ENCODE peak calls at places on chromosomes 4 and X, in four cellular contexts. C is naive thymus-derived CD4-positive, alpha-beta T cell; H is tibial nerve; G is astrocyte of the spinal cord. O is an unnamed sample.

GRCh38 chr4:89860971-89861370 is 24.0 kb upstream of the SNCA start:
- DNase-seq in C (no peak), H (no peak), G (no peak), O (no peak)

GRCh38 chr4:176309772-176310171 is 10.0 kb upstream of the SPCS3 start:
- DNase-seq in C (no peak), H (no peak), G (no peak), O (no peak)

GRCh38 chr4:52094746-52095145 is 43.6 kb downstream of the SPATA18 start:
- DNase-seq in C (no peak), H (no peak), G (no peak), O (no peak)

GRCh38 chr4:17309567-17310268 is 202.2 kb downstream of the QDPR start:
- DNase-seq in C (no peak), H (no peak), G (peak), O (no peak)

GRCh38 chrX:56600141-56600540 is 36.7 kb downstream of the UBQLN2 start:
- DNase-seq in C (no peak), H (no peak), G (no peak), O (no peak)

GRCh38 chr4:8120518-8120917 is 38.1 kb downstream of the ABLIM2 start:
- DNase-seq in C (no peak), H (no peak), G (no peak), O (peak)

GRCh38 chr4:99811850-99812249 is 4.8 kb upstream of the DAPP1 start:
- DNase-seq in C (no peak), H (no peak), G (peak), O (no peak)

GRCh38 chr4:83498187-83498586 is 13.3 kb upstream of the ABRAXAS1 start:
- DNase-seq in C (no peak), H (no peak), G (no peak), O (no peak)

GRCh38 chr4:1808396-1808795 is 15.3 kb downstream of the FGFR3 start:
- DNase-seq in C (no peak), H (no peak), G (no peak), O (no peak)

GRCh38 chr4:40718571-40718970 is 31.2 kb upstream of the NSUN7 start:
- DNase-seq in C (no peak), H (no peak), G (no peak), O (peak)

GRCh38 chrX:67543818-67544217 is at the start of gene AR:
- DNase-seq in C (no peak), H (peak), G (peak), O (peak)

GRCh38 chr4:30396772-30397475 is 323.2 kb upstream of the PCDH7 start:
- DNase-seq in C (no peak), H (no peak), G (peak), O (no peak)

DNA sequence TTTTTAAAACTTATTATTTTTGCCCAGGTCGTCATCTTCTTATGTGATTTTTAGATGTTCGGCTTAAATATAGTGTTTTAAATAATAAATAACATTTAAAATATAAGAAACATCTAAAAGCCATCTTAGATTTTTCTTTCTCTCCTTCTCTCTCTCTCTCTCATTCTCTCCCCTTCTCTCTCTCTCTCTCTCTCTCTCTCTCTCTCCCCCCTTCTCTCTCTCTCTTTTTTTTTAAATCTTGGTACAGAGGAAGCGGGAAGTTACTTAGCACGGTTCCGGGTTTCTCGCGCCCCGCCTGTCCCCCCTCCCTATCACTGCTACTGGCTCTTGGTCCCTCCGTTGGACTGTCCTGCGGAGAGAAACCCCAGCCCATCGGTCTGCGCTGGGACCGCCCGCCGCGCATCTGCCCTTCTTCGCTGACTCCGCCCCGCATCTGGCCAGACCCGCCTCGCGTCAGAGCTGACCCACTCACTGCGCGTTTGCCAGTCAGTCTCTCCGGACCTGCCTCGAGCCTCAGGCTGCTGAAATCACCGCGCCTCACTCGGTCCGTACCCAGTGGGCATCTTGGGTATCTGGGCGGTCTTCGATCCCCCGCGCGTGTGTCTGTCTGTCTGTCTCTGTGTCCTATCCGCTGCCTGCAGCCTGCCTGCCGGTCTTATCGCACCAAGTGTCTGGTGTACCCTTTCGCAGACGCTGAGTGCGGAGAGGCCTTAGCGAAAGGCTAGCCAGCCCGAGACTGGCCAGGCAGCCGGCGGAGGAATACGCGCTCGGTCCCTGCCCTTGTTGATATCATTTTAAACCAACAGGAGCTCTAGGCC is at the start of gene PABPC5:
- DNase-seq in C (no peak), H (peak), G (peak), O (peak)
- H3K4me3 ChIP-seq in C (no peak), H (peak), G (peak), O (peak)

DNA sequence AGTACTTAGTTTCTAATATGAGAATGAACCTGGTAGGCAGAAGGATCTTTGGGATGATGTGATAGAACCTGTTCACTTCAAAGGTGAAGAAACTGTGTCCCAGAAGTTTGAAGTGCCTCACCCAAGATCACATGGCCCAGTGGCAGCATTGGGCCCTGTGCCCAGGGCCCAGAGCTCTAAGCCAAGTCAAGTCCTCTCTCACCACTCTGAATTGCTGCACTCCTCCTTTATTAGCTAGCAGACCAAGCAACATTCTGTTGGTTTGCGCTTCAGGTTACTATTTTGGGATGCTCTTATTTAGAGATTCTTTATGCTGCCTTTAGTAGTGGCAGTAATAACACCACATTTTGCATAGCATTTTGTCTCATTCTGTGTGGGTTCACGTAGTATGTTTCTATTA is 82.7 kb downstream of the PARM1 start:
- DNase-seq in C (no peak), H (no peak), G (no peak), O (no peak)
- H3K4me3 ChIP-seq in C (no peak), H (no peak), G (no peak), O (no peak)

GRCh38 chr4:112889199-112889598 is 160.3 kb upstream of the ANK2 start:
- DNase-seq in C (no peak), H (no peak), G (no peak), O (no peak)
- H3K4me3 ChIP-seq in C (no peak), H (peak), G (no peak), O (no peak)

DNA sequence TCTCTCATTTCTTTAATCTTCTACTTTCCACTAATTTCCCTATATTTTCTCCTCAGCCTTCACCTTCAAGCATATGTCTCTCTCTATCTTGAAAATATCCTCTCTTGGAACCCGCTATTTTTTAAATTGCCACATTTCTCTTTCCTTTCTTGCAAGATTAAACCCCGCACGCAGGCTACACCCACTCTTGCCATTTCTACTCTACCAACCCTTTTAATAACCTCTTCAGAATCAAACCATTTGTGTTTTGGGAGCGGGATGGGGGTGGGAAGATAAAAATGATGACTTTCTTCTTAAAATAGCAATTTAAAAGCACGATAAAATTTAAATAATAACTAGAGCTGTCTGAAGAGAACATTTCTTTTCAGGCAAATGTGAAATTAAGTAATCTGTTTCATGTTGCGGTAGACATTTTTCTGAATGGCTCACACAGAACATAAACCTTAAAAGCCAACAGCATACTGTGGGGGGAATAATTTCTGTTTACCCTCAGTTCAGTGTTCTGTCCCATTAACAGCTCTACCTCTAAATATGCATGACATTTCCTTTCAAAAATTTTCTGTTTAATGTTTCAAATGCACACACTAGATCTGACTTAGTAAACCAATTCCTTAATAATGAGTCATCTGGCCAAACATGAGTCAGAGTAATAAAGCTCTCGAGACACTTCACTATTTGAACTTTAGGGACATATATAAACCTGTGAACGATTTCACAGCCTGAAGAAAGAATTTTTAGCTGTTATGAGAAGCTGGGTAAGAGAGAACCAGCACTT is 20.5 kb downstream of the ARSJ start:
- DNase-seq in C (no peak), H (no peak), G (peak), O (no peak)
- H3K4me3 ChIP-seq in C (no peak), H (no peak), G (no peak), O (no peak)

DNA sequence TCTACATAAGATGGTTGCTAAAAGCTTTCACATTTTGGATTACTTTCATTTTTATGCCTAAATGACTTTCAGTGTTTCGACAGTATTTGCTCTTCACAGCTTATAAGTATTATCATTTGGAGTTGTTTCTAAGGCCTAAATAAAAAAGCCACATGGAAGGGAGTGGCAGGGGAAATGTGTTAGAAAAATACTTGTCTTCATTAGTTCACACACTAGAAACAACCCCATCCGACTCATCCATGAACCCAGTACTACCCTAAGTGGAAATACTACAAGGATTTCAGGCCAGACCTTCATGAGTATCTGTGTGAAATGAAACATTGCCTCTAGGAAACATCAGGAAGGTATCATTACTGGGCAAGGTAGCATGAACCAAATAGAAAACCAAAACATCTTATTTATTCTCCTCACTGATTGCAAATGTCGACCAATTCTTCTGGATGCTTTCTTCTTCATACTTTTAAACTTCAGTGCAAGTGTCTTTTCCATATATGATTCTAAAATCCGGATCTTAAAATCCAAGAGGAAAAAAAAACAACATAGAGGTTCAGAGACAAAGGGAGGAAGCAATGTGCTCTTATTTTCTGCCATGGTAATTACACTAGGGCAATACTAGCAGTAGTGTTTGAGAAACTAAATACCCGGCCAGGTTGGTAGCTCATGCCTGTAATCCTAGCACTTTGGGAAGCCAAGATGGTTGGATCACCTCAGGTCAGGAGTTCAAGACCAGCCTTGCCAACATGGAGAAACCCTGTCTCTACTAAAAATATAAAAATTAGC is 349.4 kb downstream of the ARHGAP24 start:
- DNase-seq in C (no peak), H (no peak), G (peak), O (no peak)
- H3K4me3 ChIP-seq in C (no peak), H (no peak), G (no peak), O (no peak)

GRCh38 chrX:140317462-140317861 is 187.4 kb downstream of the SOX3 start:
- DNase-seq in C (no peak), H (no peak), G (no peak), O (peak)
- H3K4me3 ChIP-seq in C (no peak), H (no peak), G (no peak), O (no peak)

GRCh38 chrX:153884136-153885076 is 1.6 kb downstream of the L1CAM start:
- DNase-seq in C (no peak), H (no peak), G (no peak), O (no peak)

GRCh38 chrX:153885968-153886903 is at the start of gene L1CAM:
- DNase-seq in C (no peak), H (no peak), G (no peak), O (peak)

GRCh38 chrX:153886915-153887314 is 942 bp upstream of the L1CAM start:
- DNase-seq in C (no peak), H (no peak), G (no peak), O (no peak)

GRCh38 chrX:153883163-153883843 is 2.7 kb downstream of the L1CAM start:
- DNase-seq in C (no peak), H (no peak), G (no peak), O (no peak)

DNA sequence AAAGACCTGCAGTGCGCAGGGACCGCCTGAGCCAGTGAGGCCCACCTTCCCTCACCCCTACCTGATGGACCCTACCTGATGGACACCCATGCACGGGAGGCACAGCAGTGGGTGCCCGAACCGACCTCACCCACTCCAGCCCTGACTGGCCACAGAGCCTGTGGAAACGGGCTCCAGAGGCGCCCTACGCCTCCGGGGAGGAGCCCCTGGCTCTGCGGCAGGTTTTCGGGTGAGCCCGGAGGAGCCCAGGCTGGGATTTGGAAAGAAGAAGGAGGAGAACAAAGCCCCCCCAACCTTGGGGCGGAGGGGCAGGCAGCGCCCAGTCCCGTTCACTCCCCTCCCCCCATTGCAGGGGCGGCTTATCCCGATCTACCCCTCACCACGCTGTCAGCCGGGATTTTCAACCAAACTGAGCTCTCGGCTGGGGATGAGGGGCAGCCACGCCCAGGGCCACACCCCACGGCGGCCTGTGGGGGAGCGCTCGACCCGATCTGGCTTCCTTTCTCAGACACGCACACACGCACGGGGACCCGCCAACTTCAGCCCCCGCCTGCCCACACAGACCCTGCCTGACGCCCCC is 675 bp downstream of the L1CAM start:
- DNase-seq in C (no peak), H (no peak), G (no peak), O (peak)
- H3K4me3 ChIP-seq in C (no peak), H (peak), G (no peak), O (peak)

GRCh38 chr4:113049421-113050355 is at the start of gene ANK2:
- DNase-seq in C (no peak), H (no peak), G (peak), O (peak)
- H3K4me3 ChIP-seq in C (no peak), H (peak), G (peak), O (no peak)

GRCh38 chrX:19556202-19556601 is 40.9 kb upstream of the MAP3K15 start:
- DNase-seq in C (no peak), H (no peak), G (no peak), O (no peak)

GRCh38 chrX:19554786-19555185 is 39.5 kb upstream of the MAP3K15 start:
- DNase-seq in C (no peak), H (no peak), G (peak), O (no peak)

GRCh38 chrX:19552793-19553192 is 37.5 kb upstream of the MAP3K15 start:
- DNase-seq in C (no peak), H (no peak), G (no peak), O (no peak)

GRCh38 chrX:19555683-19556082 is 40.4 kb upstream of the MAP3K15 start:
- DNase-seq in C (no peak), H (no peak), G (no peak), O (no peak)

GRCh38 chrX:19555236-19555635 is 39.9 kb upstream of the MAP3K15 start:
- DNase-seq in C (no peak), H (no peak), G (no peak), O (no peak)
- H3K4me3 ChIP-seq in C (no peak), H (no peak), G (no peak), O (no peak)

O was measured in H7.